ENCODE peak calls at places on chromosomes 4 and X, in ten cellular contexts. W is right cardiac atrium; M is CD8-positive, alpha-beta T cell; Q is CD4-positive, alpha-beta memory T cell; C is left lung; G is spleen; H is mesenchymal stem cell; A is heart left ventricle; T is endodermal cell; U is upper lobe of right lung. N is an unnamed sample. For H3K4me1, the result is how much of the 10 kb centered on the place peaks cover.

GRCh38 chr4:96295143-96295763 is 455.4 kb downstream of the PDHA2 start:
- DNase-seq in W (no peak), M (no peak), Q (no peak), C (no peak), G (no peak), H (no peak), A (no peak), T (no peak), U (no peak), N (no peak)

GRCh38 chrX:124478046-124478445 is 131.7 kb downstream of the SH2D1A start:
- DNase-seq in W (no peak), M (no peak), Q (no peak), C (no peak), G (no peak), H (no peak), A (no peak), T (no peak), U (no peak), N (no peak)

GRCh38 chr4:106160560-106160959 is 155.4 kb downstream of the TBCK start:
- DNase-seq in W (no peak), M (no peak), Q (no peak), C (no peak), G (no peak), H (peak), A (no peak), T (no peak), U (no peak), N (no peak)

GRCh38 chr4:165440415-165440882 is 61.6 kb downstream of the CPE start:
- DNase-seq in W (no peak), M (no peak), Q (no peak), C (no peak), G (no peak), H (peak), A (no peak), T (peak), U (no peak), N (no peak)

GRCh38 chrX:82585868-82586267 is 922.2 kb upstream of the POU3F4 start:
- DNase-seq in W (no peak), M (no peak), Q (no peak), C (no peak), G (no peak), H (no peak), A (no peak), T (no peak), U (no peak), N (no peak)

GRCh38 chrX:71910526-71911022 is at the start of gene NHSL2:
- DNase-seq in W (peak), M (no peak), Q (peak), C (no peak), G (no peak), H (peak), A (peak), T (peak), U (no peak), N (peak)

GRCh38 chr4:166169111-166169510 is 296.1 kb downstream of the TLL1 start:
- DNase-seq in W (no peak), M (no peak), Q (no peak), C (no peak), G (no peak), H (peak), A (no peak), T (peak), U (no peak), N (no peak)

GRCh38 chr4:47031713-47032404 is 492 bp downstream of the GABRB1 start:
- DNase-seq in W (peak), M (no peak), Q (no peak), C (no peak), G (no peak), H (no peak), A (no peak), T (no peak), U (no peak), N (no peak)

GRCh38 chr4:182736207-182736606 is 181.0 kb downstream of the DCTD start:
- DNase-seq in W (no peak), M (no peak), Q (no peak), C (no peak), G (no peak), H (no peak), A (no peak), T (no peak), U (no peak), N (no peak)

GRCh38 chr4:105951198-105951597 is 55.9 kb downstream of the NPNT start:
- DNase-seq in W (no peak), M (no peak), Q (no peak), C (no peak), G (no peak), H (peak), A (no peak), T (no peak), U (no peak), N (no peak)

GRCh38 chr4:6956434-6957147 is 47.0 kb downstream of the TBC1D14 start:
- DNase-seq in W (no peak), M (no peak), Q (no peak), C (no peak), G (peak), H (no peak), A (no peak), T (peak), U (peak), N (no peak)
- H3K27ac ChIP-seq in W (no peak), M (no peak), Q (no peak), C (no peak), G (no peak), H (no peak), A (no peak), T (no peak), U (no peak), N (no peak)

GRCh38 chr4:87050596-87050995 is 115.8 kb downstream of the AFF1 start:
- DNase-seq in W (peak), M (no peak), Q (no peak), C (no peak), G (no peak), H (no peak), A (peak), T (no peak), U (no peak), N (peak)
- H3K4me1 ChIP-seq in W (under half), M (under half), Q (under half), C (half or more), G (under half), H (under half), A (under half), T (under half), U (under half), N (half or more)

GRCh38 chrX:47202316-47202715 is 8.7 kb downstream of the UBA1 start:
- DNase-seq in W (no peak), M (no peak), Q (no peak), C (no peak), G (no peak), H (no peak), A (no peak), T (no peak), U (no peak), N (no peak)
- H3K27ac ChIP-seq in W (no peak), M (no peak), Q (no peak), C (no peak), G (no peak), H (no peak), A (no peak), T (no peak), U (no peak), N (no peak)

GRCh38 chrX:112849010-112849409 is 8.4 kb upstream of the AMOT start:
- DNase-seq in W (no peak), M (no peak), Q (no peak), C (no peak), G (no peak), H (peak), A (no peak), T (no peak), U (no peak), N (no peak)
- H3K4me1 ChIP-seq in W (under half), M (under half), Q (under half), C (under half), G (under half), H (under half), A (under half), T (under half), U (under half), N (under half)

GRCh38 chrX:74293343-74293946 is 10.5 kb upstream of the ZCCHC13 start:
- DNase-seq in W (peak), M (peak), Q (peak), C (peak), G (peak), H (peak), A (peak), T (peak), U (peak), N (peak)
- H3K27ac ChIP-seq in W (peak), M (peak), Q (peak), C (peak), G (peak), H (peak), A (peak), T (peak), U (peak), N (peak)

DNA sequence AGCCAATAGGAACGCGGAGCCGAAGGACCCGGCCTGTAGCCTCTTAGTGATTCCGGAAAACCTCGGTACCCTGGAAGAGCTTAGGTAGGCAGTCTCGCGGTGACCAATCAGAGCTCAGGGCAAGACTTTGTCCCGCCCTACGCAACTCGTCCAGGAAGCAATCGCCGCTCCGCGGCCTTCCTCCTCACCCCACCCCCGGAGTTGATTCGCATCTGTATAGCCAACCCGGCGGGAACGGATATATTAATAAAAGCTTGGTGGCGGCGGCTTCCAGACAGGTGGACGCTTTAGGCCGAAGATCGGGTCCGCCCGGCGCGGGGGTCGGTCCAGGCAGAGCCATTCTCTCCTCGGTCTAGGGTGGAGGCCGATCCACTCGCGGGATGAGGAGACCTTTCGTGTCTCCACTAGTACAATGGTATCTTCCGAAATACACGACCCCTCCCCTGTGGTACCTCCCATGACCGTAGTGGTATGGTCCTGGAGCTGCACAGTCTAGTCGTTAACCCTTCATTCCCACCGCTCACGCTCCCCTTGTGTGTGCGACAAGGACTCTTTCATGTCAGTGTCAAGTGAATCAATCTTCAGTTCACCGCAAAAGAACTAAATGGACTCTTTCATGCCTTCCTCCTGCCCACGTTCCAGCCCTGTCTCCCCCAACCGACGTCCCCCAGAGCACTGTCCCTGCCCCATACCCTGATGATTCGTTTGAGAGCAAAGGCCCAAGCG is 24.2 kb upstream of the GLOD5 start:
- DNase-seq in W (peak), M (peak), Q (peak), C (peak), G (peak), H (peak), A (peak), T (peak), U (peak), N (peak)
- H3K4me1 ChIP-seq in W (under half), M (under half), Q (under half), C (under half), G (under half), H (under half), A (under half), T (under half), U (under half), N (under half)

DNA sequence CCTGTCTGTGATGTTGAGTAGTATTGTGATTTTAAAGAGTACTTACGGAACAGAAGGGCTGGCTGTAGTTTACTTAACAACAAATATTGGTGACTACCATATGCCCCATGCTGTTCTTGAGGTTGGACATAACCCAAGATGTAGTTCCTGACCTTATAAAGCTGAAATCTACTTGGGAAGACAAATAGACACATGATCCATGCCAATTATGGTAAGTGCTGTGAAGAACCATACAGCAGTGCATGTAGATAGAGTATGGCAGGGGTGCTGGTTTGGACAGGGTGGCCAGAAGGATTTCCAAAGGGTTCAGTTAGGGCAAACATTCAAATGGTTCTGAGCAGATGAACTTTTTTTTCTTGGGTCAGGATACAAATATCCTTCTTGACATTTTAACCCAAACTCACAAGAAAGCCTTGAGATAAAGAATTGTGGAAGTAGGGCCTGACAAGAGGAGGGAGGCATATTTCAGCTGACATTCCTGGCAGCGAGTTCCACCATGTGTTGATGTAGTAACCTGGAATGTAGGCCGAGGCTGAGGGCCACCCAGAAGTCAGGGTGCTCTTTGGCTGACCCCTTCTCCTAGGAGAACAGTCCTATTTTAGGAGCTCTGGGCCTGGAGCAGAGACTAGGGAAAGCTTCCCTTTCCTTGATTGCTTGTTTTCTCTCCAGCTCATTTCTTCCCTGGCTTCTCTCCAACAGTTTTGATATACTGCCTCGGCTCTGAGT is 74.2 kb downstream of the FREM3 start:
- DNase-seq in W (peak), M (no peak), Q (no peak), C (no peak), G (no peak), H (no peak), A (peak), T (no peak), U (no peak), N (peak)
- H3K27ac ChIP-seq in W (no peak), M (no peak), Q (no peak), C (no peak), G (no peak), H (no peak), A (no peak), T (no peak), U (no peak), N (peak)

GRCh38 chr4:15297344-15297743 is 130.5 kb upstream of the C1QTNF7 start:
- DNase-seq in W (no peak), M (no peak), Q (no peak), C (no peak), G (no peak), H (no peak), A (no peak), T (no peak), U (no peak), N (no peak)

GRCh38 chr4:15295421-15296162 is 132.2 kb upstream of the C1QTNF7 start:
- DNase-seq in W (no peak), M (no peak), Q (no peak), C (no peak), G (no peak), H (no peak), A (no peak), T (no peak), U (no peak), N (no peak)

GRCh38 chr4:15294202-15294601 is 133.6 kb upstream of the C1QTNF7 start:
- DNase-seq in W (no peak), M (no peak), Q (no peak), C (no peak), G (no peak), H (no peak), A (no peak), T (no peak), U (no peak), N (no peak)

GRCh38 chr4:15293678-15294077 is 134.2 kb upstream of the C1QTNF7 start:
- DNase-seq in W (no peak), M (no peak), Q (no peak), C (no peak), G (no peak), H (no peak), A (no peak), T (no peak), U (no peak), N (no peak)

DNA sequence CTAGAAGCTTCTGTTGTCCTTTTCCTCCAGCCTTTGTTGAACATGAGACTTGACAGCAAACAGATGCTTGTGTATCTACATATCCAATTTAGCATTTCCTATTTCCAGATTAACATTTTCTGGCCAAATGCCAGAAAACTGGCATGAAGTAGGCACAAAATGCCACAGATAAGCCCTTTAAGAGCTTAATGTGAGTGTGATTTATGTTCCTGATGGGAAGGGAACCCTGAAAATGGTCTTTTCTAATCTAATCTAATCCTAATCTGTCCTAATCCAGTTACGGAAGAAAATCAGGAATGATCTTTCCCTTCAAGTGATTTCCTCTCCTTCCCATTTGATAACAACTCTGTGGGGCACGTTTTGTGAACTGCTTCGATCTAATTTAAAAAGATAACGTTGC is 133.0 kb upstream of the C1QTNF7 start:
- DNase-seq in W (no peak), M (no peak), Q (no peak), C (no peak), G (no peak), H (no peak), A (no peak), T (no peak), U (no peak), N (no peak)
- H3K4me1 ChIP-seq in W (under half), M (under half), Q (under half), C (under half), G (under half), H (under half), A (under half), T (under half), U (under half), N (under half)

GRCh38 chr4:90757529-90757928 is 630.3 kb downstream of the CCSER1 start:
- DNase-seq in W (no peak), M (no peak), Q (no peak), C (no peak), G (no peak), H (no peak), A (no peak), T (no peak), U (no peak), N (no peak)

DNA sequence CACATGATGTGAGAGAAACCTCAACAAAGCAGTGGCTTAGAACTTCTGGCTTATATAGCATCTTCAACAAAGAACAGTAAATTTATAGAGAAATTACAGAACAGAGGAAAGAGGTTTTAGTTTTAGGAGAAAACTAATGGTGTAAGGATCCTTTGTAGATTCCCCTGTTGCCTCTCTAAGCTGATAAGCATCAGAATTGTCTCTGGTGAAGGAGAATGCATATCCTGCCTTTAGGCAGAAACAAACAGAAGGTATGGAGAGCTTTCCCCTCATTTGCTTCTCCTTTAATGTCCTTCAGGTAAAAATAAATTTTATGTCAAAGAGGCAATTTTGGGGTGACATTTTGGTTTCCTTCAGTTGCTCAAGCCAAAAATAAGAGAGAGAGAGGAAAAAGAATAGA is 625.9 kb downstream of the CCSER1 start:
- DNase-seq in W (no peak), M (no peak), Q (no peak), C (no peak), G (no peak), H (no peak), A (no peak), T (no peak), U (no peak), N (no peak)
- H3K27ac ChIP-seq in W (no peak), M (no peak), Q (no peak), C (no peak), G (no peak), H (no peak), A (no peak), T (no peak), U (no peak), N (no peak)